ENCODE peak calls at places on chromosomes 3 and 15, in five cellular contexts. L is HepG2, Y is H1, C is K562, R is GM12878. V is an unnamed sample.
A peak's percentile ranks its signal among the peaks of the same experiment; 100 is the strongest.

GRCh38 chr15:89768071-89768500 is 8.0 kb upstream of the MESP2 start:
- DNase-seq in L (no peak), Y (no peak), C (peak; percentile 33), R (no peak), V (no peak)

GRCh38 chr3:171878441-171879225 is 35.5 kb downstream of the TMEM212 start:
- DNase-seq in L (peak; percentile 33), Y (no peak), C (no peak), R (no peak), V (peak; percentile 41)

GRCh38 chr15:33244471-33244870 is 50.0 kb upstream of the FMN1 start:
- DNase-seq in L (no peak), Y (no peak), C (no peak), R (no peak), V (no peak)

GRCh38 chr3:149332781-149333517 is 487 bp downstream of the TM4SF18 start:
- DNase-seq in L (no peak), Y (no peak), C (no peak), R (no peak), V (peak; percentile 13)

GRCh38 chr3:64074091-64074490 is 50.8 kb upstream of the PSMD6 start:
- DNase-seq in L (no peak), Y (no peak), C (no peak), R (no peak), V (no peak)

GRCh38 chr3:62167566-62168262 is 205.6 kb downstream of the FEZF2 start:
- DNase-seq in L (no peak), Y (no peak), C (no peak), R (no peak), V (no peak)

GRCh38 chr3:126259411-126260391 is 79.3 kb upstream of the ALDH1L1 start:
- DNase-seq in L (peak; percentile 29), Y (peak; percentile 76), C (peak; percentile 39), R (no peak), V (peak; percentile 66)

GRCh38 chr15:59537384-59537783 is 74.2 kb upstream of the GCNT3 start:
- DNase-seq in L (no peak), Y (no peak), C (no peak), R (no peak), V (no peak)

GRCh38 chr15:31930967-31931366 is 99.3 kb upstream of the CHRNA7 start:
- DNase-seq in L (no peak), Y (no peak), C (no peak), R (no peak), V (no peak)

GRCh38 chr15:62455441-62455921 is 290.4 kb upstream of the C2CD4B start:
- DNase-seq in L (no peak), Y (no peak), C (no peak), R (no peak), V (no peak)
- H3K4me2 ChIP-seq in L (no peak overlapping the region), Y (no peak overlapping the region), C (no peak overlapping the region), R (no peak overlapping the region), V (no peak overlapping the region)

DNA sequence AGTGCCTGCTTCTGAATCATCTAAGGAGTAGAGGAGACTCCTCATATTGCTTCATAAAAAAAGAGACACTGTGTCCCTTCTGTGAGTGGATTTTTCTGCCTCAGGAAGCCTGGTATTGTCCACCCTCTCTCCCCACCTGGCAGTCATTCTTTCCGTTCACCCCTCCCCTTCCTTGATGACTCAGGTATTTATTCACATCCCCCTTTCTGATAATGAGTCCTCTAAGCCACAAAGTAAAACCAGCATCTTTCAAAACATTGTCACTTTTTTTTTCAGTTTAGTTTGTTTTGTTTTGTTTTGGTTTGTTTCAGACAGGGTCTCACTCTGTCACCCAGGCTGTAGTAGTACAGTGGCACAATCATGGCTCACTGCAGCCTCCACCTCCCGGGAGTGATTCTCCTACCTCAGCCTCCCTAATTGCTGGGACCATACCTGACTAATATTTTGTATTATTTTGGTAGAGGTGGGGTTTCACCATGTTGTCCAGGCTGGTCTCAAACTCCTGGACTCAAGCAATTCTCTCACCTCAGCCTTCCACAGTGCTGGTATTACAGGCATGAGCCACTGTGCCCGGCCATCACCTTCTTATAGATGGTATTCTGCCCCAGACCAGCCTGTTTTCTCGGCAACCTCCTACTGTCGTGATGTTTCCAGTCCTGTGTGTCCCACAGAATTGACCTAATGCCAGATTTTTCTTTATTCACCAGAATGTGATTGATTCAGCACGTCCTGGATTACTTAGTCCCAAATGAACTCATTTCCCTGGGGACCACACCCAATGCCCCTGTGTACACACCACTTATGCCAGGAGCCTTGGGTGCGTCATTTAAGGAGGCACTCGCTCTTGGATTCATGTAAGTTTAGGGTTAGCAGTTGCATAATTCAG is 65.0 kb upstream of the UBE2E1 start:
- DNase-seq in L (no peak), Y (no peak), C (peak; percentile 31), R (no peak), V (no peak)
- TF ChIP-seq CREB1 in L (no peak), Y (no peak), C (no peak), R (no peak), V (no peak)

DNA sequence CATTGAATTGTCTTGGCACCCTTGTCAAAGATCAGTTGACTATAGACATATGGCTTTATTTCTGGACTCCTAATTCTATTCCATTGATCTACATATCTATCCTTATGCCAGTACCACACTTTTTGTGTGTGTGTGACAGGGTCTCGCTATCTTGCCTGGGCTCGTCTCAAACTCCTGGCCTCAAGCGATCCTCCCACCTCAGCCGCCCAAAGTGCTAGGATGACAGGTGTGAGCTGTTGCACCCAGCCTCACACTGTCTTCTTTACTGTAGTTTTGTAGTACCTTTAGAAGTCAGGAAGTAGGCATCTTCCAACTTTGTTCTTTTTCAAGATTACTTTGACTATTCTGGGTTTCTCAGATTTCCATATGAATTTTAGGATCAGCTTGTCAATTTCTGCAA is 24.3 kb downstream of the CDAN1 start:
- DNase-seq in L (no peak), Y (no peak), C (no peak), R (no peak), V (no peak)
- H3K4me2 ChIP-seq in L (no peak overlapping the region), Y (no peak overlapping the region), C (no peak overlapping the region), R (no peak overlapping the region), V (no peak overlapping the region)

GRCh38 chr15:55289011-55289572 is 521 bp downstream of the RAB27A start:
- DNase-seq in L (peak; percentile 21), Y (peak; percentile 60), C (peak; percentile 72), R (no peak), V (peak; percentile 57)
- TF ChIP-seq CREB1 in L (no peak), Y (no peak), C (no peak), R (no peak), V (no peak)

GRCh38 chr15:67104453-67104852 is 39.1 kb downstream of the SMAD3 start:
- DNase-seq in L (no peak), Y (no peak), C (no peak), R (no peak), V (no peak)

GRCh38 chr15:67103869-67104268 is 38.5 kb downstream of the SMAD3 start:
- DNase-seq in L (no peak), Y (no peak), C (no peak), R (no peak), V (no peak)

GRCh38 chr15:67105991-67106763 is 40.8 kb downstream of the SMAD3 start:
- DNase-seq in L (no peak), Y (no peak), C (no peak), R (no peak), V (no peak)

GRCh38 chr15:67106764-67107013 is 41.3 kb downstream of the SMAD3 start:
- DNase-seq in L (no peak), Y (no peak), C (no peak), R (no peak), V (no peak)

DNA sequence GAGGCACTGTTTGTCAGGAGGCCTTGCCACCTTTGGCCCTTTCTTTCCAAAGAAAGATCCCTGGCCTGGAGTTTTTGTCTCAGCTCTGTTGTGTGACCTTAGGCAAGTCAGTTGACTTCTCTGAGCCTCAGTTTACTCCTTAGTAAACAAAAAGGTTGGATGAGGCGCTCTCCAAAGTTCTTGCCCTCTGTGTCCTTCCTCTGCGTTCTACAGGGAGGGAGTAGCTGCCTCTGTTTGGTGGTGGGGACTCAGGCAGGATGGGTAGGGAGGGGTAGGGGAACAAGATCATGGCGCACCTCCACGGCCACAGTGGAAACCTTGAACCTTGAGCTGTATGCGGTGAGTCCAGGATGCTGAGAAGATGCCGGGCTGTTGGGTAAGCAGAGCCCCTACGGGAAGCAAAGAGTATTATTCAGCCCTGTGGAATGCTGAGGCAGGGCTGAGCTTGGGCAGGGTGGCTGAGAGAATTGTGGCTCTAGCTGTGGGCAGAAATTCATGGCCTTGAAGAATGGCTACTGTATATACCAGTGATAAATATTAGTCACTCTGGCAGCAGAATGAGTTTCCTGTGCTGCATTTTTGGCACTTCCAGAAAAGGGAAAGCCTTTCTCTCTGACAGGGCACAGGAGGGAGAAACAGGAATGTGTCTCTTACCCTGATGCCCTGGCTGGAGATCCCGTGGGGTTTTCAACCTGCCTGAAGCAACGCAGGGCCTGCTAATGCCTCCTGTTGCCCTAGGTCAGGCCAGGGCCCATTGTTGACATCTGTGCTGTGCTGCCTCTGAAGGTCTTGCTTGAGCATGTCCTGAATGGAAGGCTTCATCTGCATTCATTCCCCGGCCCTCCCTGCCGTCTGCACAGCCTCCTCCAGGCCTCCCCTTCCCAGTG is 39.9 kb downstream of the SMAD3 start:
- DNase-seq in L (peak; percentile 93), Y (no peak), C (no peak), R (no peak), V (no peak)
- H3K4me2 ChIP-seq in L (peak overlapping the region; percentile 47), Y (no peak overlapping the region), C (no peak overlapping the region), R (no peak overlapping the region), V (no peak overlapping the region)

GRCh38 chr15:39404767-39405173 is 176.1 kb upstream of the THBS1 start:
- DNase-seq in L (no peak), Y (no peak), C (peak; percentile 61), R (no peak), V (no peak)
- TF ChIP-seq CREB1 in L (no peak), Y (no peak), C (no peak), R (no peak), V (no peak)

GRCh38 chr3:13651775-13652428 is 103.0 kb downstream of the FBLN2 start:
- DNase-seq in L (no peak), Y (no peak), C (peak; percentile 57), R (no peak), V (no peak)
- H3K4me2 ChIP-seq in L (no peak overlapping the region), Y (no peak overlapping the region), C (peak overlapping the region; percentile 64), R (no peak overlapping the region), V (no peak overlapping the region)

GRCh38 chr3:183464480-183464879 is 36.1 kb upstream of the MCF2L2 start:
- DNase-seq in L (peak; percentile 78), Y (no peak), C (no peak), R (no peak), V (no peak)
- TF ChIP-seq CREB1 in L (no peak), Y (no peak), C (no peak), R (no peak), V (no peak)